ENCODE peak calls at places on chromosomes 6 and 20, in ten cellular contexts. Q, U, C, J, P, H, O, K, G and X are unnamed samples.

GRCh38 chr20:10644458-10645204 is 29.2 kb downstream of the JAG1 start:
- DNase-seq in Q (no peak), U (no peak), C (no peak), J (no peak), P (no peak), H (no peak), O (no peak), K (no peak), G (no peak), X (no peak)

GRCh38 chr6:3796396-3796795 is 44.9 kb upstream of the PXDC1 start:
- DNase-seq in Q (no peak), U (no peak), C (no peak), J (no peak), P (no peak), H (no peak), O (no peak), K (no peak), G (no peak), X (no peak)

GRCh38 chr6:139654888-139655782 is 280.7 kb upstream of the CITED2 start:
- DNase-seq in Q (no peak), U (no peak), C (no peak), J (no peak), P (no peak), H (no peak), O (peak; percentile 39), K (no peak), G (peak; percentile 37), X (no peak)

GRCh38 chr6:33822575-33823395 is 19.0 kb upstream of the MLN start:
- DNase-seq in Q (peak; percentile 28), U (peak; percentile 29), C (peak; percentile 49), J (no peak), P (no peak), H (peak; percentile 58), O (peak; percentile 89), K (no peak), G (peak; percentile 95), X (peak; percentile 23)

GRCh38 chr20:25315418-25316210 is 67.7 kb downstream of the PYGB start:
- DNase-seq in Q (peak; percentile 65), U (peak; percentile 43), C (no peak), J (no peak), P (no peak), H (peak; percentile 63), O (no peak), K (no peak), G (peak; percentile 26), X (no peak)

GRCh38 chr6:4799912-4800311 is 23.7 kb downstream of the CDYL start:
- DNase-seq in Q (no peak), U (no peak), C (no peak), J (no peak), P (no peak), H (no peak), O (no peak), K (no peak), G (no peak), X (no peak)

GRCh38 chr20:58065508-58066361 is 162.7 kb downstream of the ANKRD60 start:
- DNase-seq in Q (peak; percentile 39), U (no peak), C (no peak), J (no peak), P (no peak), H (peak; percentile 86), O (peak; percentile 36), K (peak; percentile 63), G (peak; percentile 51), X (no peak)

GRCh38 chr6:49923826-49924225 is 40.1 kb downstream of the DEFB114 start:
- DNase-seq in Q (no peak), U (no peak), C (peak; percentile 14), J (no peak), P (no peak), H (no peak), O (peak; percentile 77), K (peak; percentile 5), G (peak; percentile 23), X (no peak)

GRCh38 chr6:42971746-42972327 is 7.1 kb downstream of the PEX6 start:
- DNase-seq in Q (no peak), U (no peak), C (no peak), J (no peak), P (no peak), H (no peak), O (no peak), K (no peak), G (no peak), X (no peak)

GRCh38 chr6:22904413-22904812 is 335.0 kb downstream of the HDGFL1 start:
- DNase-seq in Q (no peak), U (no peak), C (no peak), J (no peak), P (no peak), H (no peak), O (no peak), K (no peak), G (no peak), X (no peak)

GRCh38 chr20:38156888-38157634 is 8.0 kb downstream of the TGM2 start:
- DNase-seq in Q (no peak), U (no peak), C (no peak), J (no peak), P (no peak), H (peak; percentile 41), O (no peak), K (no peak), G (no peak), X (no peak)

GRCh38 chr6:96301781-96302180 is 219.8 kb upstream of the UFL1 start:
- DNase-seq in Q (peak; percentile 77), U (no peak), C (no peak), J (no peak), P (no peak), H (no peak), O (no peak), K (no peak), G (no peak), X (no peak)

GRCh38 chr20:23042270-23042669 is 7.2 kb downstream of the SSTR4 start:
- DNase-seq in Q (no peak), U (no peak), C (no peak), J (no peak), P (no peak), H (no peak), O (no peak), K (no peak), G (peak; percentile 62), X (no peak)

GRCh38 chr20:20441259-20441658 is 73.4 kb downstream of the INSM1 start:
- DNase-seq in Q (peak; percentile 28), U (no peak), C (no peak), J (no peak), P (no peak), H (no peak), O (peak; percentile 33), K (no peak), G (peak; percentile 47), X (no peak)

GRCh38 chr20:51432251-51432784 is 110.2 kb downstream of the NFATC2 start:
- DNase-seq in Q (no peak), U (no peak), C (no peak), J (no peak), P (no peak), H (no peak), O (no peak), K (no peak), G (no peak), X (no peak)

GRCh38 chr6:57250348-57250747 is 28.2 kb upstream of the RAB23 start:
- DNase-seq in Q (no peak), U (no peak), C (no peak), J (no peak), P (no peak), H (no peak), O (no peak), K (no peak), G (no peak), X (no peak)

GRCh38 chr6:144899161-144899560 is 614.0 kb downstream of the UTRN start:
- DNase-seq in Q (peak; percentile 16), U (no peak), C (no peak), J (no peak), P (peak; percentile 32), H (peak; percentile 73), O (no peak), K (peak; percentile 95), G (no peak), X (no peak)

GRCh38 chr20:4720121-4720976 is 1.4 kb upstream of the PRND start:
- DNase-seq in Q (peak; percentile 90), U (peak; percentile 77), C (peak; percentile 62), J (no peak), P (peak; percentile 62), H (peak; percentile 94), O (peak; percentile 90), K (peak; percentile 94), G (peak; percentile 91), X (peak; percentile 44)

GRCh38 chr6:34305982-34306702 is 57.3 kb upstream of the SMIM29 start:
- DNase-seq in Q (peak; percentile 89), U (no peak), C (no peak), J (no peak), P (no peak), H (no peak), O (no peak), K (peak; percentile 78), G (no peak), X (no peak)